ENCODE peak calls at places on chromosomes 16 and 17, in seven cellular contexts. S is aorta; M is PC-3; T is lower lobe of right lung; F is effector memory CD4-positive, alpha-beta T cell; W is CD4-positive, CD25-positive, alpha-beta regulatory T cell; V is transverse colon. H is an unnamed sample. For H3K4me1, the result is how much of the 10 kb centered on the place peaks cover.

GRCh38 chr16:28912558-28912957 is 12.5 kb downstream of the RABEP2 start:
- DNase-seq in F (no peak), W (no peak), M (no peak), T (no peak), S (no peak), V (no peak), H (no peak)

GRCh38 chr16:66326995-66327513 is 39.4 kb upstream of the CDH5 start:
- DNase-seq in F (no peak), S (no peak), W (no peak), V (peak), M (no peak), T (no peak), H (no peak)

GRCh38 chr17:4249452-4250029 is 14.2 kb downstream of the ANKFY1 start:
- DNase-seq in W (peak), M (peak), T (no peak), F (no peak), S (no peak), V (no peak), H (no peak)

GRCh38 chr17:81434681-81435417 is 39.6 kb downstream of the BAHCC1 start:
- DNase-seq in W (no peak), T (no peak), S (no peak), M (no peak), V (no peak), F (no peak), H (no peak)

GRCh38 chr17:79777844-79778503 is at the start of gene CBX2:
- DNase-seq in V (peak), M (peak), T (peak), F (peak), S (peak), W (peak), H (no peak)

GRCh38 chr17:61388561-61389356 is 10.9 kb upstream of the TBX2 start:
- DNase-seq in M (no peak), T (no peak), V (no peak), S (no peak), W (no peak), F (no peak), H (no peak)

GRCh38 chr16:2467301-2468141 is 3.6 kb upstream of the NTN3 start:
- DNase-seq in V (peak), T (peak), F (no peak), W (no peak), M (peak), S (peak), H (no peak)

GRCh38 chr16:85387731-85388295 is 225.3 kb upstream of the GSE1 start:
- DNase-seq in W (no peak), V (no peak), S (no peak), T (no peak), F (no peak), M (no peak), H (no peak)

GRCh38 chr16:401468-402348 is at the start of gene DECR2:
- DNase-seq in M (peak), S (peak), W (peak), T (peak), V (peak), F (peak), H (peak)

GRCh38 chr16:68978303-68978954 is 127.0 kb upstream of the HAS3 start:
- DNase-seq in V (no peak), M (no peak), W (no peak), S (no peak), F (no peak), T (no peak), H (no peak)

GRCh38 chr17:82332669-82333278 is 792 bp downstream of the SECTM1 start:
- DNase-seq in V (peak), W (no peak), S (no peak), F (no peak), M (peak), T (peak), H (peak)

GRCh38 chr16:57635266-57636097 is 7.1 kb downstream of the ADGRG1 start:
- DNase-seq in T (no peak), M (no peak), V (peak), W (no peak), F (no peak), S (no peak), H (no peak)

GRCh38 chr17:82016061-82016874 is 6.4 kb downstream of the CENPX start:
- DNase-seq in W (no peak), F (no peak), S (no peak), M (no peak), T (no peak), V (no peak), H (no peak)

DNA sequence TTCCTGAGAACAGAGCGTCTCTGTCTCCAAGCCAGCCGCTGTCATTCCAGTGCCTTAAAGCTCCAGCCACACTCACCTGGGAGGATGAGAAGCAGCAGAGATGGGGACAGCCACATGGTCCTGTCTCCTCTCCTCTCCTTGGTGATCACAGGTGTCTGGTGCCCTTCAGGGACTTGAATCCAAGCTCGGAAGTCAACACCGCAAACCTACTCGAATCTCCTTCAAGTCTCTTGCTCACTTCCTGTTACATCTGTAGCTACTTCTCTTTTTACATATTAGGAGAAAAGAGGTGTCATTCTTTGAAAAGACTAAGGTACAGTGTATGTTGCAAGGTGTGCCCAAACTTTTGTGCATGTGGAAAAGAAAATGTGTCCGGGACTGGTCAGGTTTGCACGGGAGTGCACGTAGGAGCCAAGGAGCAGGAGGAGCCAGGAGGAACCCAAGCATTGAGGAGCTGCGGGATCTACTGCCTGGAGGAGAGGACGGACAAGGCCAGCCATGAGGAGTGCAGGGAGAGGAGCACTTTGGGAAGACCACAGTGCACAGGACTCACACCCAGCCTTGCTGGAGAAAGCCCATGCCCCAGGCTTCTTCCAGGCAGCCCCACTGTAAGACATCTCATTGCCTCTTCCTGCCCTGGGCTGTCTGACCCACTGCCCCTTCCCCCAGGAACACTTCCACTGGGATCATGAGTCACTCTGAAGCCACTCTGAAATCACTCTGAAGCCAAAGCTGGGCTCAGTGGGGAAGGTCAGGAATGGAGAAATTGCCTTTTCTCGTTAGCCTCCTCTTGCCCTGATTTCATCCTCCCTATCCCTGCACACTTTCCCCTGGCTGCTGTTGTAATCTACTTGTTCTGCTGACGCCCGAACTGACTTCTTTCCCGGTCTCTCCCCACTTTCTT is at the start of gene CD300LD:
- DNase-seq in F (no peak), W (no peak), S (no peak), T (no peak), V (no peak), M (no peak), H (no peak)
- H3K4me1 ChIP-seq in F (under half), W (under half), S (under half), T (under half), V (under half), M (under half), H (under half)

GRCh38 chr17:16977932-16978331 is 6.0 kb upstream of the TNFRSF13B start:
- DNase-seq in S (no peak), W (no peak), F (no peak), M (no peak), V (no peak), T (no peak), H (no peak)
- H3K27ac ChIP-seq in S (no peak), W (no peak), F (no peak), M (no peak), V (no peak), T (no peak), H (no peak)

GRCh38 chr17:1351275-1351674 is 48.7 kb downstream of the YWHAE start:
- DNase-seq in F (no peak), V (no peak), T (no peak), W (no peak), M (no peak), S (no peak), H (no peak)

GRCh38 chr17:1347681-1348318 is 52.2 kb downstream of the YWHAE start:
- DNase-seq in S (peak), T (peak), V (peak), F (no peak), W (no peak), M (no peak), H (no peak)

GRCh38 chr17:1354022-1354421 is 46.0 kb downstream of the YWHAE start:
- DNase-seq in F (no peak), S (no peak), V (no peak), M (no peak), W (no peak), T (no peak), H (no peak)

DNA sequence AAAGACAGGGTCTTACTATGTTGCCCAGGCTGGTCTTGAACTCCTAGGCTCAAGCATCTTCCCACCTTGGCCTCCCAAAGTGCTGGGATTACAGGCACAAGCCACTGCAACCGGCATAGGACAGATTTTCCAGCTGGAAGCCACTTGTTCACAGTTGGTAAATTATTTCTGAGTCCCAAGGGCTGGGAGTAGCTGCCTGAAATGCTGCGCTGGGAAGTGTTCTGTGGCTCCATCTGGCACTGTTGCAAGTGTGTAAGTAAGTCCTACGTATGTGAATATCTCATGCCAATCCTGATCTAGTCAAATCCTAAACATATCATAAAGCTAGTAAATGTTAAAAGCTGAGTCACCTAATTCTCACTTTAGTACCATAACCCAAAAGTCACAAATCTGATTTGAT is 48.1 kb downstream of the YWHAE start:
- DNase-seq in S (no peak), V (no peak), M (no peak), T (no peak), W (no peak), F (no peak), H (no peak)
- H3K4me1 ChIP-seq in S (under half), V (under half), M (under half), T (under half), W (under half), F (under half), H (under half)

DNA sequence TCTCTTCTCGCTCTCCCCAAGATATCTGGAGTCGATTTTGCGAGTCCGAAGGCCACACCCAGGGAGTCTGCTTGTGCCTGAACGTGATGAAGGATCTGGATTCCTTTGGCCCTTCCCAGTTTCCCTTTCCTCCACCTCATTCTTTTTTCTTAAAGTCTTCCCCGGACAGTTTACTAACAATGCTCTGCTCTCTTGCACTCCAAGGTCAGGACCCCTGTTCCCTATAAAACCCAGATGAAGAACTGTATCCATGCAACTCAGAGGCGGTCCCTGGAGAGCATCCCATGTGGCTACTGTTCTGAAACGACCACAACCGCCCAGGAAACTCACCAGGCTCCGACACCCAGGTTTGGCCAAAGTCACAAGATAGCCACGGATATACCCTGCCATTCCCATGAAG is 125.5 kb upstream of the ZFHX3 start:
- DNase-seq in F (no peak), V (no peak), M (no peak), T (no peak), S (no peak), W (no peak), H (no peak)
- H3K27ac ChIP-seq in F (no peak), V (peak), M (no peak), T (peak), S (peak), W (no peak), H (no peak)

GRCh38 chr17:57456622-57457021 is 200.3 kb downstream of the MSI2 start:
- DNase-seq in F (no peak), M (no peak), V (no peak), S (no peak), W (no peak), T (no peak), H (no peak)
- H3K4me1 ChIP-seq in F (under half), M (under half), V (under half), S (under half), W (half or more), T (under half), H (under half)